ENCODE peak calls at places on chromosome 20, in ten cellular contexts. W is Peyer's patch; U is CD4-positive, alpha-beta T cell; S is GM12864; N is neural crest cell; O is choroid plexus epithelial cell; G is epithelial cell of esophagus; Q is brain microvascular endothelial cell; F is RWPE1; C is pancreas. T is an unnamed sample.

GRCh38 chr20:17202668-17203067 is 24.2 kb upstream of the PCSK2 start:
- DNase-seq in W (no peak), U (no peak), S (no peak), N (peak), O (no peak), G (no peak), Q (no peak), F (no peak), C (no peak), T (no peak)

GRCh38 chr20:15047100-15047499 is 709.7 kb upstream of the FLRT3 start:
- DNase-seq in W (no peak), U (no peak), S (no peak), N (no peak), O (peak), G (no peak), Q (no peak), F (no peak), C (no peak), T (no peak)

GRCh38 chr20:49775229-49775693 is 37.4 kb upstream of the SLC9A8 start:
- DNase-seq in W (no peak), U (no peak), S (no peak), N (peak), O (peak), G (peak), Q (peak), F (peak), C (peak), T (peak)

GRCh38 chr20:38893485-38894090 is 32.6 kb upstream of the FAM83D start:
- DNase-seq in W (peak), U (peak), S (no peak), N (peak), O (peak), G (peak), Q (peak), F (peak), C (peak), T (no peak)

GRCh38 chr20:47761478-47762047 is 23.7 kb downstream of the SULF2 start:
- DNase-seq in W (no peak), U (no peak), S (no peak), N (no peak), O (no peak), G (no peak), Q (no peak), F (no peak), C (no peak), T (no peak)

GRCh38 chr20:46592580-46593362 is 42.3 kb upstream of the OCSTAMP start:
- DNase-seq in W (no peak), U (no peak), S (no peak), N (no peak), O (no peak), G (no peak), Q (no peak), F (no peak), C (no peak), T (no peak)

GRCh38 chr20:12860619-12861247 is 148.0 kb upstream of the SPTLC3 start:
- DNase-seq in W (no peak), U (no peak), S (no peak), N (no peak), O (no peak), G (peak), Q (no peak), F (no peak), C (no peak), T (no peak)

GRCh38 chr20:17872920-17873319 is 95.7 kb downstream of the SNX5 start:
- DNase-seq in W (no peak), U (no peak), S (no peak), N (no peak), O (no peak), G (no peak), Q (no peak), F (no peak), C (no peak), T (no peak)

GRCh38 chr20:61185841-61186601 is 66.0 kb upstream of the CDH4 start:
- DNase-seq in W (no peak), U (no peak), S (no peak), N (no peak), O (peak), G (peak), Q (peak), F (peak), C (no peak), T (no peak)

GRCh38 chr20:35939264-35939663 is 15.0 kb downstream of the SCAND1 start:
- DNase-seq in W (no peak), U (no peak), S (no peak), N (no peak), O (no peak), G (no peak), Q (no peak), F (no peak), C (no peak), T (no peak)

GRCh38 chr20:62161347-62161746 is 17.8 kb downstream of the SS18L1 start:
- DNase-seq in W (no peak), U (no peak), S (no peak), N (no peak), O (peak), G (peak), Q (peak), F (peak), C (no peak), T (no peak)

GRCh38 chr20:2741463-2741862 is 48.9 kb downstream of the EBF4 start:
- DNase-seq in W (no peak), U (no peak), S (no peak), N (no peak), O (no peak), G (no peak), Q (no peak), F (no peak), C (no peak), T (no peak)

GRCh38 chr20:34493646-34494045 is 22.6 kb upstream of the DYNLRB1 start:
- DNase-seq in W (no peak), U (no peak), S (no peak), N (no peak), O (peak), G (no peak), Q (no peak), F (no peak), C (no peak), T (no peak)

GRCh38 chr20:58075980-58076749 is 152.3 kb downstream of the ANKRD60 start:
- DNase-seq in W (no peak), U (no peak), S (no peak), N (no peak), O (no peak), G (no peak), Q (no peak), F (no peak), C (no peak), T (no peak)

GRCh38 chr20:9225879-9226278 is 157.0 kb downstream of the PLCB4 start:
- DNase-seq in W (no peak), U (no peak), S (no peak), N (no peak), O (peak), G (no peak), Q (no peak), F (no peak), C (no peak), T (no peak)

GRCh38 chr20:7841967-7842301 is 98.3 kb downstream of the HAO1 start:
- DNase-seq in W (no peak), U (no peak), S (no peak), N (no peak), O (peak), G (peak), Q (peak), F (peak), C (no peak), T (no peak)

GRCh38 chr20:2246081-2246491 is 49.7 kb upstream of the TGM3 start:
- DNase-seq in W (no peak), U (no peak), S (no peak), N (no peak), O (no peak), G (no peak), Q (no peak), F (no peak), C (no peak), T (no peak)

GRCh38 chr20:8557711-8558110 is 425.6 kb downstream of the PLCB1 start:
- DNase-seq in W (no peak), U (no peak), S (no peak), N (no peak), O (peak), G (no peak), Q (peak), F (no peak), C (no peak), T (no peak)

GRCh38 chr20:15875446-15875845 is 697.8 kb downstream of the KIF16B start:
- DNase-seq in W (no peak), U (no peak), S (no peak), N (no peak), O (no peak), G (no peak), Q (no peak), F (no peak), C (peak), T (no peak)

GRCh38 chr20:62426678-62427077 is 661 bp downstream of the RBBP8NL start:
- DNase-seq in W (no peak), U (no peak), S (no peak), N (no peak), O (no peak), G (no peak), Q (no peak), F (peak), C (peak), T (no peak)

DNA sequence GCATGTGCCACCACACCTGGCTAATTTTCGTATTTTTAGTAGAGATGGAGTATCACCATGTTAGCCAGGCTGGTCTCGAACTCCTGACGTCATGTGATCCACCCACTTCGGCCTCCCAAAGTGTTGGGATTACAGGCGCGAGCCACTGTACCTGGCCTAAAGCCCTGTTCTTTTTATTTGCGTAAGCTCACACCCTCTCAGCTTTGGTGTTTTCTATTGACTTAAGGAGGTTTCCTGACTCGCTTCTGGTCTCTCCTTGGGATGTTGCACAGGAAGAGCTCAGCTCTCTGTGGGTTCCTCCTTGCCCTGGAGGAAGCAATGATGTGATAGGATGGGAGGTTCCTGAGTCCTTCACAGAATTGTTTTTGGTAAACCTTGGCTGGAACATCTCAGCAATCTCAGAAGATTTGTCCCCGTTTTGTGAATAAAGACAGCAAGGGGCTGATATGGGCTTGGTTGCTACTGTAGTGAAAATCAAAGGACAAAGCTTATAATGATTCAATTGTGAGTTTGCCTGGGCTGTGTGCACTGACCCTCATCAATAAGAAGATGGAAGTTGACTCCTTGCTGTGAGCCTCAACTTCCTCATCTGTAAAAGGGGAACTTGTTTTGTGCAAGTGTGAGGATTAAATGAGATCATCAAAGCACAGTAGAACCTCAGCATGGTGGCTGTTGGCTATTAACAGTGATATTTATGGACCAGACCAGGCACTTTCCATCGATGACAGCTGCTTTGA is 27.0 kb downstream of the TOX2 start:
- DNase-seq in W (no peak), U (no peak), S (no peak), N (no peak), O (peak), G (peak), Q (no peak), F (peak), C (no peak), T (peak)
- TF ChIP-seq CTCF in W (no peak), U (no peak), S (no peak), N (no peak), O (no peak), G (no peak), Q (no peak), F (no peak), C (no peak), T (no peak)

GRCh38 chr20:25407311-25408169 is at the start of gene GINS1:
- DNase-seq in W (peak), U (peak), S (peak), N (peak), O (peak), G (peak), Q (peak), F (peak), C (peak), T (peak)
- TF ChIP-seq CTCF in W (no peak), U (no peak), S (no peak), N (no peak), O (no peak), G (no peak), Q (no peak), F (no peak), C (no peak), T (no peak)

GRCh38 chr20:25987073-25987927 is 290.6 kb upstream of the ZNF337 start:
- DNase-seq in W (no peak), U (peak), S (no peak), N (no peak), O (peak), G (peak), Q (peak), F (no peak), C (peak), T (no peak)
- TF ChIP-seq CTCF in W (peak), U (peak), S (peak), N (no peak), O (peak), G (peak), Q (peak), F (no peak), C (no peak), T (peak)

DNA sequence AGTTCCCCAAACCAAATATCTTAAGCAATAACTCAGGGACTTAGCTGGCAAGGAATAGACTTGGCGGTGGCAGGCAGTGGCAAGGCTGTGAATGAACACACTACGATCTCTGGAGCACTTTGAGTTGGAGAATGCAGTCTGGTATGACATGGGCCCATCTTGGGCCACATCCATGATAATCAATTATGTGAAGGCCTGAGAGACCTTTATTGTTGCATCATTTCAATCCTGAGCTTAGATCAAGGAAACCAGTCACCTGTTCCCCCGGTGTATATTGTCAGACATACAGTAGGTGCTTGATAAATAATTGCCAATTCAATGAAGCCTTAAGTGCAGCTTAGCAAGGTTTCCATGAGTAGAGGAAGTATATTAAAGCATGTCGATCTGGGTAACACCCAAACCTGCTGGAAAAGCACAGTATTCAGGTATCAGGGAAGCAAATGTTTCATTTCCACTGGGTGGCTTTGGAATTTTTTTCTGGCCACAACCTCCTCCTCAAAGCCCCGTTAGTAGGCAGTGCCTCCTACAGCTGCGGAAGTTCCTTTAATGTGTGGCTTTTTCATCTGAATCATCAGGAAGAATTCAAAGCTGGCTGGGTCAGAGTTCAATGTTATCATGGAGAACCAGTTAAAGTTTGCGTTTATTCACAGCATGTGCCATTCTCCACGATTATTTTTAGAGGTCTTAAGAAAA is 10.2 kb downstream of the CASS4 start:
- DNase-seq in W (no peak), U (no peak), S (no peak), N (no peak), O (peak), G (peak), Q (peak), F (peak), C (no peak), T (no peak)
- TF ChIP-seq CTCF in W (no peak), U (no peak), S (no peak), N (no peak), O (peak), G (no peak), Q (peak), F (no peak), C (no peak), T (no peak)

GRCh38 chr20:22414354-22414753 is 170.0 kb downstream of the FOXA2 start:
- DNase-seq in W (no peak), U (no peak), S (no peak), N (no peak), O (no peak), G (no peak), Q (no peak), F (no peak), C (no peak), T (no peak)
- TF ChIP-seq CTCF in W (no peak), U (no peak), S (no peak), N (no peak), O (no peak), G (no peak), Q (no peak), F (no peak), C (no peak), T (no peak)

DNA sequence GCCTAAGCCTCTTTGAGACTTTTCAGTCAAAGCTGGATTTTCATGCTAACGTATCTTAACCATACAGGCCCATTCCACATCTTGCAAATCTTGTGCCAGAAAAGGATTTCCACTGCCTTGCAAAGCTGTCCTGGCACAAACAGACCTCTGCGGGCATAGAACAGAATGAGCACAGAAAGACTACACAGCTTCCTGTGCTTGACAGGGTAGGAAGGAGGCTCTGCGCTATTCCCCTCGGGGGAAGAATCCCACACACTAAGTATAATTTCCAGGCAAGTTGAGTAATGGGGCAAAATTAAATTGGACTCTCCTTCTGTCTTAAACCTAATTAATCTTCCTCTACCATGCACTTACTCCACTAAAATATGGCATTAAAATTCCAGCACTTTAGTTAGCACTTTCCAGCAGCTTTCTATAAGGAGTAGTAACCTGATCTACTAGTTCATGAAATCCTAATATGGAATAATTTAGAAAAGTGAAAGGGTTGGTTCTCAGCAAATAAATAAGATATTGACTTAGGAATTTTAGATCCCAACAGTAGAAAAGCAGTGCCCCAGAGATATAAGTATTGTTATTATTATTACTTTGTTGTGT is 532.1 kb upstream of the JAG1 start:
- DNase-seq in W (no peak), U (no peak), S (no peak), N (no peak), O (no peak), G (peak), Q (no peak), F (no peak), C (no peak), T (no peak)
- TF ChIP-seq CTCF in W (no peak), U (no peak), S (no peak), N (no peak), O (no peak), G (no peak), Q (peak), F (no peak), C (no peak), T (no peak)

GRCh38 chr20:20094410-20094809 is 42.1 kb downstream of the CFAP61 start:
- DNase-seq in W (no peak), U (no peak), S (no peak), N (no peak), O (no peak), G (no peak), Q (no peak), F (no peak), C (no peak), T (no peak)

GRCh38 chr20:20089939-20090338 is 37.6 kb downstream of the CFAP61 start:
- DNase-seq in W (no peak), U (no peak), S (no peak), N (no peak), O (no peak), G (no peak), Q (no peak), F (no peak), C (no peak), T (no peak)

GRCh38 chr20:20096421-20096820 is 44.1 kb downstream of the CFAP61 start:
- DNase-seq in W (no peak), U (no peak), S (no peak), N (no peak), O (no peak), G (no peak), Q (no peak), F (no peak), C (no peak), T (no peak)

GRCh38 chr20:20095114-20095872 is 43.0 kb downstream of the CFAP61 start:
- DNase-seq in W (no peak), U (no peak), S (no peak), N (no peak), O (no peak), G (peak), Q (no peak), F (no peak), C (no peak), T (no peak)

GRCh38 chr20:20092852-20093251 is 40.5 kb downstream of the CFAP61 start:
- DNase-seq in W (no peak), U (no peak), S (no peak), N (no peak), O (no peak), G (no peak), Q (no peak), F (no peak), C (no peak), T (no peak)
- TF ChIP-seq CTCF in W (no peak), U (no peak), S (no peak), N (no peak), O (no peak), G (no peak), Q (no peak), F (no peak), C (no peak), T (no peak)

DNA sequence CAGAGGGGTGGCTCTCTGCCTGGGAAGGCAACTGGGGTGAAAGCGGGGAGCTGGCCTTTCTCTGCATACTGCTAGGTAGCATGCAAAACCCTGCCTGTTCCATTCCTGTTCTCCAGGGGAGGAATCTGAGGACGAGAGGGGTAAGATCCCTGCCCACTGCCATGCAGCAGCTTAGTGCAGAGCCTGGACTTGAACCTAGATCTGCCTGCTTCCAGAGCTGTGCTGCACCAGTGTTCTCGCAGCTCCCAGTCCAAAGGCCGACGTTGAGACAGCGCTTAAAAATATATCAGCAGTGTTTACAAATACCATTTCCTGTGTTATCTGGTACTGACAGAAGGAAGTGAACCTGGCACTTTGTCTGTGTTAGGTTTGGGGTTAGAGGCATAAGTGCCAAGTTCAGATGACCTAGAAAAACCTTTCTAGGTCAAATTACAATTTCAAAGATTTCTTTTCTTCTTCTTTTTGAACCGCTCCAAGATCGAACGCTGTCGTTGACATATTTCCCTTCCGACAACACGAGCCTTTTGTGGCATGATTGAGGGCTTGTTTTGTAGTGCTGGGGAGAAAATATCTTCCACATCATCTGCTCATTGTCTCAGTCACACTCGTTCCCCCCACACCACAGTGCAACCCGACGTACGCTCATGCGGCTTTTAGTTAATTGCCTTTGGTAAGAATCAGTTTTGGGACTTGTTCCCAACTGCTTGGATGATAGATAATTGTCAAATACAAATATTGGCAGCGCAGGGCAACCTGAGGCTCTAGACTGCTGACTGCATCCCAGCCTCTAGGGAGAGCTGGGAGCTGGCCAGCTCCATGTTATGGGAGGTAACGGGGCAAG is 44.6 kb downstream of the TOX2 start:
- DNase-seq in W (no peak), U (no peak), S (no peak), N (no peak), O (no peak), G (no peak), Q (no peak), F (no peak), C (peak), T (no peak)
- TF ChIP-seq CTCF in W (no peak), U (no peak), S (no peak), N (no peak), O (no peak), G (no peak), Q (no peak), F (no peak), C (no peak), T (no peak)